ENCODE peak calls at places on chromosomes 7 and 10, in five cellular contexts. P is BE2C, R is cardiac muscle cell, Z is mesendoderm, H is uterus. K is an unnamed sample.

GRCh38 chr7:79377097-79377496 is 76.4 kb downstream of the MAGI2 start:
- DNase-seq in P (no peak), R (no peak), Z (no peak), H (no peak), K (no peak)

GRCh38 chr7:7564323-7564780 is 2.3 kb upstream of the MIOS start:
- DNase-seq in P (no peak), R (no peak), Z (peak; percentile 93), H (no peak), K (no peak)

GRCh38 chr10:72834183-72834825 is 59.2 kb upstream of the OIT3 start:
- DNase-seq in P (peak; percentile 50), R (peak; percentile 64), Z (peak; percentile 68), H (peak; percentile 39), K (peak; percentile 64)

GRCh38 chr10:56269181-56269580 is 91.9 kb downstream of the ZWINT start:
- DNase-seq in P (no peak), R (no peak), Z (no peak), H (no peak), K (no peak)

GRCh38 chr10:20486791-20487190 is 410.3 kb downstream of the NEBL start:
- DNase-seq in P (no peak), R (no peak), Z (no peak), H (no peak), K (no peak)

GRCh38 chr7:141220263-141220662 is 146.4 kb downstream of the TMEM178B start:
- DNase-seq in P (peak; percentile 58), R (no peak), Z (peak; percentile 55), H (no peak), K (no peak)

GRCh38 chr7:157427811-157428553 is 91.2 kb downstream of the DNAJB6 start:
- DNase-seq in P (peak; percentile 13), R (no peak), Z (no peak), H (no peak), K (no peak)

GRCh38 chr7:94594882-94595281 is 61.1 kb downstream of the SGCE start:
- DNase-seq in P (no peak), R (no peak), Z (peak; percentile 34), H (no peak), K (no peak)

GRCh38 chr10:124697837-124698559 is 46.2 kb downstream of the FAM53B start:
- DNase-seq in P (no peak), R (no peak), Z (peak; percentile 86), H (no peak), K (no peak)

GRCh38 chr10:124946945-124947344 is 5.0 kb downstream of the ZRANB1 start:
- DNase-seq in P (no peak), R (no peak), Z (no peak), H (no peak), K (no peak)

GRCh38 chr7:4742852-4743251 is 32.6 kb upstream of the AP5Z1 start:
- DNase-seq in P (no peak), R (no peak), Z (no peak), H (no peak), K (no peak)
- H3K4me1 ChIP-seq in P (peaks cover 16% of the 10 kb centered on the region), R (peaks cover 27% of the 10 kb centered on the region), Z (peaks cover 8% of the 10 kb centered on the region), H (peaks cover 14% of the 10 kb centered on the region), K (peaks cover 68% of the 10 kb centered on the region)

GRCh38 chr10:79262959-79263746 is 84.1 kb upstream of the PPIF start:
- DNase-seq in P (no peak), R (no peak), Z (no peak), H (no peak), K (no peak)

GRCh38 chr10:79262131-79262530 is 85.1 kb upstream of the PPIF start:
- DNase-seq in P (no peak), R (no peak), Z (no peak), H (no peak), K (no peak)

GRCh38 chr10:79259834-79260233 is 87.4 kb upstream of the PPIF start:
- DNase-seq in P (no peak), R (no peak), Z (no peak), H (no peak), K (no peak)

GRCh38 chr10:79258894-79259293 is 88.4 kb upstream of the PPIF start:
- DNase-seq in P (peak; percentile 58), R (no peak), Z (no peak), H (no peak), K (no peak)

GRCh38 chr10:79260803-79261740 is 86.2 kb upstream of the PPIF start:
- DNase-seq in P (peak; percentile 89), R (peak; percentile 59), Z (peak; percentile 48), H (peak; percentile 49), K (no peak)
- H3K4me1 ChIP-seq in P (peaks cover 80% of the 10 kb centered on the region), R (peaks cover 43% of the 10 kb centered on the region), Z (peaks cover 2% of the 10 kb centered on the region), H (peaks cover 29% of the 10 kb centered on the region), K (peaks cover 70% of the 10 kb centered on the region)

GRCh38 chr7:15459018-15459621 is 102.7 kb downstream of the AGMO start:
- DNase-seq in P (peak; percentile 17), R (no peak), Z (peak; percentile 57), H (no peak), K (peak; percentile 56)
- H3K4me1 ChIP-seq in P (no peaks in the 10 kb centered on the region), R (no peaks in the 10 kb centered on the region), Z (no peaks in the 10 kb centered on the region), H (no peaks in the 10 kb centered on the region), K (peaks cover 2% of the 10 kb centered on the region)

GRCh38 chr7:74581916-74582440 is 75.5 kb upstream of the GTF2I start:
- DNase-seq in P (no peak), R (no peak), Z (no peak), H (no peak), K (no peak)
- H3K4me1 ChIP-seq in P (peaks cover 3% of the 10 kb centered on the region), R (peaks cover 22% of the 10 kb centered on the region), Z (peaks cover 5% of the 10 kb centered on the region), H (peaks cover 4% of the 10 kb centered on the region), K (peaks cover 3% of the 10 kb centered on the region)

GRCh38 chr10:103761075-103761920 is 94.1 kb downstream of the SH3PXD2A start:
- DNase-seq in P (no peak), R (no peak), Z (no peak), H (no peak), K (no peak)

GRCh38 chr10:103756277-103756869 is 99.0 kb downstream of the SH3PXD2A start:
- DNase-seq in P (no peak), R (no peak), Z (no peak), H (no peak), K (no peak)

GRCh38 chr10:103757531-103758293 is 97.7 kb downstream of the SH3PXD2A start:
- DNase-seq in P (no peak), R (no peak), Z (peak; percentile 79), H (no peak), K (peak; percentile 67)

GRCh38 chr10:103758294-103758681 is 97.1 kb downstream of the SH3PXD2A start:
- DNase-seq in P (no peak), R (no peak), Z (no peak), H (no peak), K (no peak)

DNA sequence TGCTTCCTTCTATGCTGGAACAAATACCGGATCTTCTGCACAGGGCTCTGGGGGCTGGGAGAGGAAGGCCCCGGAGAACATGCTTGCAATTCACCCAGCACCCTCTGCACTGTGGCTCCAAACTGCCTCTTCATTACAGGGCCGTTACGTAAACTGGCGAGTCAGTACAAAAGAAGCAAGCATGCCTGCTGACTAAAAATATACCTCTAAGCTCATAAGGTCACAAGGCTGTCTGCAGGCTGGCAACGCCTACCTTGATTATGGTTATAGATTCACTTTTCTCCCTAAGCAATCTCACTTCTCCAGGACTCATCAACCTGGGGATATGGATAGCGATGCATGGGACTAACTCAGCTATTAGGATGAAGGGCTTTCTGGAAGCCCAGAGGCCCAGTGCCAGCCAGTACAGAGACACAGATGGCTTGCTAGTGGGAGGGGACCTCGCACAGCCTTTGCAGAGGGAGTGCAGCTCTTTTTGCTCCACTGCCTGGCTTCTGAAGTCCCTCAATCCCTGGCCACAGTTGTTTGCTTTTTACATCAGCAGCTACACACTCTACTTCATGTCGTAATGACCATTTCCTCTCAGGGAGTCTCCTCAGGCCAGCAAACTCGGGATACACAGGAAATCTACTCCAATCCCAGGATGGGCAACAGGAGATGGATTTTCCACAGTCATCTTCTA is 96.1 kb downstream of the SH3PXD2A start:
- DNase-seq in P (no peak), R (peak; percentile 60), Z (no peak), H (no peak), K (peak; percentile 85)
- H3K4me1 ChIP-seq in P (peaks cover 6% of the 10 kb centered on the region), R (peaks cover 41% of the 10 kb centered on the region), Z (peaks cover 8% of the 10 kb centered on the region), H (peaks cover 8% of the 10 kb centered on the region), K (peaks cover 73% of the 10 kb centered on the region)

DNA sequence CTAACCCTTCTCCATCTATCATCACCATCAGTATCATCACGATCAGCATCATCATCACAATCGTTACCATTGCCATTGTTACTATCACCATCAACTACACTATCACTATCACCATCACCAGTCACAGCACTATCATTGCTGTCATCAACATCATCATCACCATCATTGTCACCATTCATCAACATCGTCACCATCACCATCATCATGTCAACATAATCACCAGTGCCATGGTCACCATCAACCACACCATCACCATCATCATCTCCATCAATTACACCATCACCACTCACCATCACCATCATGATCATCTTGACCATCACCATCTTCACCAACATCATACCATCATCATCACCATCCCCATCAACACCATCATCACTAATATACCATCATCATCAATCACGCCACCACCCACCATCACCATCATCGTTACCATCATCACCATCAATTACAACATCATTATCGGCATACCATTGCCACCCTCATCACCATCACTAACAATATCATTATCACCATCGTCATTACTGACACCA is 66.5 kb downstream of the TNS3 start:
- DNase-seq in P (no peak), R (no peak), Z (no peak), H (no peak), K (no peak)
- H3K4me1 ChIP-seq in P (no peaks in the 10 kb centered on the region), R (peaks cover 12% of the 10 kb centered on the region), Z (peaks cover 5% of the 10 kb centered on the region), H (peaks cover 9% of the 10 kb centered on the region), K (peaks cover 23% of the 10 kb centered on the region)

GRCh38 chr10:35367991-35368390 is 31.7 kb downstream of the CCNY start:
- DNase-seq in P (no peak), R (no peak), Z (no peak), H (no peak), K (no peak)
- H3K4me1 ChIP-seq in P (no peaks in the 10 kb centered on the region), R (peaks cover 25% of the 10 kb centered on the region), Z (no peaks in the 10 kb centered on the region), H (peaks cover 19% of the 10 kb centered on the region), K (peaks cover 83% of the 10 kb centered on the region)

GRCh38 chr10:91206427-91206826 is 14.0 kb upstream of the PCGF5 start:
- DNase-seq in P (no peak), R (no peak), Z (peak; percentile 45), H (no peak), K (no peak)
- H3K4me1 ChIP-seq in P (peaks cover 10% of the 10 kb centered on the region), R (peaks cover 1% of the 10 kb centered on the region), Z (no peaks in the 10 kb centered on the region), H (no peaks in the 10 kb centered on the region), K (peaks cover 23% of the 10 kb centered on the region)

GRCh38 chr7:4747746-4748145 is 27.7 kb upstream of the AP5Z1 start:
- DNase-seq in P (no peak), R (no peak), Z (no peak), H (no peak), K (no peak)

GRCh38 chr7:4745265-4745919 is 30.0 kb upstream of the AP5Z1 start:
- DNase-seq in P (no peak), R (no peak), Z (no peak), H (no peak), K (no peak)

GRCh38 chr7:4747013-4747412 is 28.4 kb upstream of the AP5Z1 start:
- DNase-seq in P (no peak), R (no peak), Z (no peak), H (no peak), K (peak; percentile 52)

GRCh38 chr7:4744391-4745264 is 30.8 kb upstream of the AP5Z1 start:
- DNase-seq in P (peak; percentile 98), R (peak; percentile 98), Z (peak; percentile 98), H (peak; percentile 99), K (peak; percentile 100)

GRCh38 chr7:4745971-4746919 is 29.2 kb upstream of the AP5Z1 start:
- DNase-seq in P (no peak), R (no peak), Z (peak; percentile 15), H (peak; percentile 50), K (no peak)
- H3K4me1 ChIP-seq in P (peaks cover 6% of the 10 kb centered on the region), R (peaks cover 11% of the 10 kb centered on the region), Z (peaks cover 2% of the 10 kb centered on the region), H (peaks cover 17% of the 10 kb centered on the region), K (peaks cover 62% of the 10 kb centered on the region)

K was measured in heart right ventricle.